ENCODE peak calls at places on chromosomes 2 and 18, in five cellular contexts. One of them, this sample, is unnamed.

GRCh38 chr2:73985318-73986084 is 791 bp downstream of the TET3 start:
- DNase-seq in non-pigmented ciliary epithelial cell: no peak
- DNase-seq in endothelial cell: peak
- DNase-seq in hepatic stellate cell: peak
- DNase-seq in Daoy: peak
- DNase-seq in this sample: peak

GRCh38 chr2:226730487-226730886 is 69.1 kb downstream of the IRS1 start:
- DNase-seq in non-pigmented ciliary epithelial cell: no peak
- DNase-seq in endothelial cell: no peak
- DNase-seq in hepatic stellate cell: no peak
- DNase-seq in Daoy: no peak
- DNase-seq in this sample: no peak

GRCh38 chr18:57175550-57175949 is 28.7 kb downstream of the BOD1L2 start:
- DNase-seq in non-pigmented ciliary epithelial cell: no peak
- DNase-seq in endothelial cell: no peak
- DNase-seq in hepatic stellate cell: no peak
- DNase-seq in Daoy: no peak
- DNase-seq in this sample: no peak

GRCh38 chr2:84838434-84839145 is 42.3 kb downstream of the TRABD2A start:
- DNase-seq in non-pigmented ciliary epithelial cell: peak
- DNase-seq in endothelial cell: no peak
- DNase-seq in hepatic stellate cell: peak
- DNase-seq in Daoy: no peak
- DNase-seq in this sample: no peak

GRCh38 chr2:66957198-66957597 is 439.9 kb upstream of the ETAA1 start:
- DNase-seq in non-pigmented ciliary epithelial cell: no peak
- DNase-seq in endothelial cell: no peak
- DNase-seq in hepatic stellate cell: no peak
- DNase-seq in Daoy: no peak
- DNase-seq in this sample: no peak

GRCh38 chr18:66616523-66616983 is 12.7 kb upstream of the CDH19 start:
- DNase-seq in non-pigmented ciliary epithelial cell: no peak
- DNase-seq in endothelial cell: no peak
- DNase-seq in hepatic stellate cell: no peak
- DNase-seq in Daoy: no peak
- DNase-seq in this sample: peak

GRCh38 chr18:79197531-79197930 is 128.3 kb downstream of the ATP9B start:
- DNase-seq in non-pigmented ciliary epithelial cell: no peak
- DNase-seq in endothelial cell: no peak
- DNase-seq in hepatic stellate cell: no peak
- DNase-seq in Daoy: no peak
- DNase-seq in this sample: no peak

GRCh38 chr2:152405206-152406118 is 70.5 kb downstream of the FMNL2 start:
- DNase-seq in non-pigmented ciliary epithelial cell: no peak
- DNase-seq in endothelial cell: peak
- DNase-seq in hepatic stellate cell: peak
- DNase-seq in Daoy: peak
- DNase-seq in this sample: peak

GRCh38 chr2:36556847-36557246 is 41.1 kb downstream of the FEZ2 start:
- DNase-seq in non-pigmented ciliary epithelial cell: peak
- DNase-seq in endothelial cell: no peak
- DNase-seq in hepatic stellate cell: peak
- DNase-seq in Daoy: no peak
- DNase-seq in this sample: no peak

GRCh38 chr2:71609029-71609428 is 155.7 kb downstream of the DYSF start:
- DNase-seq in non-pigmented ciliary epithelial cell: no peak
- DNase-seq in endothelial cell: peak
- DNase-seq in hepatic stellate cell: no peak
- DNase-seq in Daoy: peak
- DNase-seq in this sample: no peak

GRCh38 chr2:138787053-138787666 is 7.0 kb upstream of the NXPH2 start:
- DNase-seq in non-pigmented ciliary epithelial cell: no peak
- DNase-seq in endothelial cell: peak
- DNase-seq in hepatic stellate cell: no peak
- DNase-seq in Daoy: peak
- DNase-seq in this sample: peak

GRCh38 chr18:6315556-6316331 is 99.0 kb downstream of the L3MBTL4 start:
- DNase-seq in non-pigmented ciliary epithelial cell: no peak
- DNase-seq in endothelial cell: no peak
- DNase-seq in hepatic stellate cell: no peak
- DNase-seq in Daoy: no peak
- DNase-seq in this sample: no peak

GRCh38 chr2:237319086-237319820 is 94.7 kb downstream of the COL6A3 start:
- DNase-seq in non-pigmented ciliary epithelial cell: no peak
- DNase-seq in endothelial cell: no peak
- DNase-seq in hepatic stellate cell: no peak
- DNase-seq in Daoy: no peak
- DNase-seq in this sample: no peak

GRCh38 chr2:39275016-39275415 is 31.2 kb upstream of the CDKL4 start:
- DNase-seq in non-pigmented ciliary epithelial cell: no peak
- DNase-seq in endothelial cell: no peak
- DNase-seq in hepatic stellate cell: no peak
- DNase-seq in Daoy: peak
- DNase-seq in this sample: no peak

GRCh38 chr18:60466671-60467070 is 94.1 kb upstream of the MC4R start:
- DNase-seq in non-pigmented ciliary epithelial cell: no peak
- DNase-seq in endothelial cell: no peak
- DNase-seq in hepatic stellate cell: no peak
- DNase-seq in Daoy: peak
- DNase-seq in this sample: no peak

GRCh38 chr2:8677646-8678592 is 3.9 kb upstream of the ID2 start:
- DNase-seq in non-pigmented ciliary epithelial cell: no peak
- DNase-seq in endothelial cell: peak
- DNase-seq in hepatic stellate cell: peak
- DNase-seq in Daoy: peak
- DNase-seq in this sample: peak

GRCh38 chr2:99971326-99971965 is 170.9 kb downstream of the AFF3 start:
- DNase-seq in non-pigmented ciliary epithelial cell: no peak
- DNase-seq in endothelial cell: no peak
- DNase-seq in hepatic stellate cell: no peak
- DNase-seq in Daoy: peak
- DNase-seq in this sample: no peak

GRCh38 chr2:174612960-174613359 is 15.4 kb upstream of the WIPF1 start:
- DNase-seq in non-pigmented ciliary epithelial cell: no peak
- DNase-seq in endothelial cell: no peak
- DNase-seq in hepatic stellate cell: no peak
- DNase-seq in Daoy: no peak
- DNase-seq in this sample: no peak

GRCh38 chr2:183812091-183812490 is 687.8 kb downstream of the NUP35 start:
- DNase-seq in non-pigmented ciliary epithelial cell: peak
- DNase-seq in endothelial cell: no peak
- DNase-seq in hepatic stellate cell: no peak
- DNase-seq in Daoy: no peak
- DNase-seq in this sample: no peak

GRCh38 chr2:3628241-3628679 is 29.7 kb upstream of the ALLC start:
- DNase-seq in non-pigmented ciliary epithelial cell: no peak
- DNase-seq in endothelial cell: no peak
- DNase-seq in hepatic stellate cell: no peak
- DNase-seq in Daoy: no peak
- DNase-seq in this sample: no peak

GRCh38 chr2:240462073-240462703 is 26.7 kb downstream of the GPC1 start:
- DNase-seq in non-pigmented ciliary epithelial cell: no peak
- DNase-seq in endothelial cell: no peak
- DNase-seq in hepatic stellate cell: no peak
- DNase-seq in Daoy: no peak
- DNase-seq in this sample: no peak

GRCh38 chr2:241555711-241556110 is 2.8 kb upstream of the BOK start:
- DNase-seq in non-pigmented ciliary epithelial cell: no peak
- DNase-seq in endothelial cell: no peak
- DNase-seq in hepatic stellate cell: no peak
- DNase-seq in Daoy: no peak
- DNase-seq in this sample: no peak

GRCh38 chr2:196268538-196269338 is 97.4 kb upstream of the STK17B start:
- DNase-seq in non-pigmented ciliary epithelial cell: no peak
- DNase-seq in endothelial cell: no peak
- DNase-seq in hepatic stellate cell: no peak
- DNase-seq in Daoy: no peak
- DNase-seq in this sample: peak

GRCh38 chr18:46536215-46536874 is 120.7 kb downstream of the LOXHD1 start:
- DNase-seq in non-pigmented ciliary epithelial cell: no peak
- DNase-seq in endothelial cell: no peak
- DNase-seq in hepatic stellate cell: no peak
- DNase-seq in Daoy: peak
- DNase-seq in this sample: peak

GRCh38 chr2:22894761-22895160 is 490.2 kb upstream of the KLHL29 start:
- DNase-seq in non-pigmented ciliary epithelial cell: no peak
- DNase-seq in endothelial cell: no peak
- DNase-seq in hepatic stellate cell: no peak
- DNase-seq in Daoy: no peak
- DNase-seq in this sample: no peak

GRCh38 chr2:15639323-15640251 is 47.9 kb downstream of the DDX1 start:
- DNase-seq in non-pigmented ciliary epithelial cell: no peak
- DNase-seq in endothelial cell: no peak
- DNase-seq in hepatic stellate cell: no peak
- DNase-seq in Daoy: no peak
- DNase-seq in this sample: no peak

GRCh38 chr2:70789304-70790078 is 952 bp downstream of the FIGLA start:
- DNase-seq in non-pigmented ciliary epithelial cell: no peak
- DNase-seq in endothelial cell: peak
- DNase-seq in hepatic stellate cell: peak
- DNase-seq in Daoy: peak
- DNase-seq in this sample: no peak

GRCh38 chr2:11420190-11420589 is 45.8 kb downstream of the E2F6 start:
- DNase-seq in non-pigmented ciliary epithelial cell: no peak
- DNase-seq in endothelial cell: no peak
- DNase-seq in hepatic stellate cell: no peak
- DNase-seq in Daoy: no peak
- DNase-seq in this sample: no peak

GRCh38 chr18:56576826-56577573 is 61.4 kb downstream of the TXNL1 start:
- DNase-seq in non-pigmented ciliary epithelial cell: no peak
- DNase-seq in endothelial cell: no peak
- DNase-seq in hepatic stellate cell: peak
- DNase-seq in Daoy: no peak
- DNase-seq in this sample: no peak

GRCh38 chr2:3805120-3805519 is 101.7 kb downstream of the DCDC2C start:
- DNase-seq in non-pigmented ciliary epithelial cell: no peak
- DNase-seq in endothelial cell: peak
- DNase-seq in hepatic stellate cell: no peak
- DNase-seq in Daoy: peak
- DNase-seq in this sample: no peak

GRCh38 chr18:24426398-24427294 is at the start of gene IMPACT:
- DNase-seq in non-pigmented ciliary epithelial cell: no peak
- DNase-seq in endothelial cell: peak
- DNase-seq in hepatic stellate cell: peak
- DNase-seq in Daoy: peak
- DNase-seq in this sample: peak

GRCh38 chr18:13581055-13581454 is 145.3 kb downstream of the FAM210A start:
- DNase-seq in non-pigmented ciliary epithelial cell: no peak
- DNase-seq in endothelial cell: no peak
- DNase-seq in hepatic stellate cell: no peak
- DNase-seq in Daoy: no peak
- DNase-seq in this sample: no peak

GRCh38 chr18:79524181-79525078 is 128.7 kb downstream of the NFATC1 start:
- DNase-seq in non-pigmented ciliary epithelial cell: no peak
- DNase-seq in endothelial cell: no peak
- DNase-seq in hepatic stellate cell: no peak
- DNase-seq in Daoy: no peak
- DNase-seq in this sample: no peak

GRCh38 chr18:44737623-44738022 is 56.9 kb downstream of the SETBP1 start:
- DNase-seq in non-pigmented ciliary epithelial cell: no peak
- DNase-seq in endothelial cell: no peak
- DNase-seq in hepatic stellate cell: no peak
- DNase-seq in Daoy: no peak
- DNase-seq in this sample: no peak

GRCh38 chr2:233728723-233729301 is at the start of gene UGT1A3:
- DNase-seq in non-pigmented ciliary epithelial cell: no peak
- DNase-seq in endothelial cell: no peak
- DNase-seq in hepatic stellate cell: no peak
- DNase-seq in Daoy: no peak
- DNase-seq in this sample: peak

GRCh38 chr2:47187124-47187523 is 32.0 kb upstream of the STPG4 start:
- DNase-seq in non-pigmented ciliary epithelial cell: no peak
- DNase-seq in endothelial cell: no peak
- DNase-seq in hepatic stellate cell: no peak
- DNase-seq in Daoy: no peak
- DNase-seq in this sample: no peak

GRCh38 chr18:72086421-72086820 is 457.7 kb downstream of the CBLN2 start:
- DNase-seq in non-pigmented ciliary epithelial cell: peak
- DNase-seq in endothelial cell: no peak
- DNase-seq in hepatic stellate cell: no peak
- DNase-seq in Daoy: no peak
- DNase-seq in this sample: peak

GRCh38 chr2:12076810-12077209 is 330.4 kb downstream of the LPIN1 start:
- DNase-seq in non-pigmented ciliary epithelial cell: no peak
- DNase-seq in endothelial cell: no peak
- DNase-seq in hepatic stellate cell: no peak
- DNase-seq in Daoy: peak
- DNase-seq in this sample: peak

This sample was measured in Caki2.